ENCODE peak calls at places on chromosome 15, in ten cellular contexts. N is AG10803, W is SK-N-SH, F is sigmoid colon, Q is breast epithelium, R is foreskin fibroblast, S is tibial nerve, Z is astrocyte of the spinal cord, H is upper lobe of right lung, T is lower leg skin. P is an unnamed sample.

GRCh38 chr15:99279783-99280307 is 28.6 kb downstream of the LRRC28 start:
- DNase-seq in Z (no peak), T (no peak), F (no peak), H (no peak), W (no peak), N (no peak), S (no peak), R (peak), Q (no peak), P (no peak)

GRCh38 chr15:66703540-66703941 is 1.5 kb downstream of the SMAD6 start:
- DNase-seq in W (peak), F (no peak), N (peak), R (peak), Q (no peak), Z (no peak), S (no peak), H (peak), T (no peak), P (peak)

GRCh38 chr15:70192490-70192889 is 94.8 kb upstream of the TLE3 start:
- DNase-seq in Q (no peak), T (no peak), H (no peak), F (peak), N (no peak), W (no peak), Z (no peak), S (no peak), R (no peak), P (no peak)

GRCh38 chr15:71780349-71780976 is 29.9 kb upstream of the NR2E3 start:
- DNase-seq in T (no peak), F (no peak), Q (no peak), H (no peak), S (no peak), N (peak), W (peak), R (peak), Z (peak), P (peak)

GRCh38 chr15:85941186-85941855 is 138.3 kb upstream of the AGBL1 start:
- DNase-seq in T (no peak), H (no peak), N (peak), F (no peak), R (no peak), W (no peak), Q (no peak), Z (peak), S (no peak), P (no peak)

GRCh38 chr15:25947336-25948080 is 84.4 kb upstream of the ATP10A start:
- DNase-seq in N (peak), H (no peak), W (no peak), T (no peak), Z (no peak), R (peak), Q (no peak), F (no peak), S (no peak), P (peak)

GRCh38 chr15:65579762-65580161 is 31.2 kb downstream of the INTS14 start:
- DNase-seq in F (no peak), Z (peak), T (no peak), R (no peak), N (no peak), S (no peak), Q (no peak), W (no peak), H (no peak), P (no peak)

GRCh38 chr15:28887344-28888174 is 1.8 kb downstream of the APBA2 start:
- DNase-seq in F (no peak), S (no peak), N (no peak), Q (no peak), Z (no peak), T (no peak), R (peak), H (no peak), W (peak), P (peak)

GRCh38 chr15:33243393-33243792 is 48.9 kb upstream of the FMN1 start:
- DNase-seq in W (no peak), N (peak), S (no peak), H (no peak), Q (no peak), Z (peak), T (no peak), R (no peak), F (no peak), P (peak)

GRCh38 chr15:82036461-82036860 is 9.4 kb downstream of the MEX3B start:
- DNase-seq in W (no peak), Z (no peak), S (no peak), R (no peak), N (no peak), T (no peak), H (no peak), Q (no peak), F (no peak), P (no peak)

GRCh38 chr15:35208353-35208752 is 123.3 kb upstream of the NANOGP8 start:
- DNase-seq in S (no peak), W (no peak), Q (no peak), F (no peak), H (no peak), N (no peak), T (no peak), R (no peak), Z (no peak), P (no peak)

GRCh38 chr15:36831125-36831914 is 251.9 kb downstream of the CDIN1 start:
- DNase-seq in Z (peak), T (no peak), R (peak), S (no peak), F (no peak), W (no peak), H (no peak), Q (no peak), N (peak), P (peak)

GRCh38 chr15:70259640-70260066 is 161.9 kb upstream of the TLE3 start:
- DNase-seq in H (no peak), Q (no peak), W (peak), F (no peak), S (no peak), R (no peak), T (no peak), Z (no peak), N (no peak), P (no peak)

GRCh38 chr15:78322243-78322642 is 17.9 kb upstream of the CRABP1 start:
- DNase-seq in F (no peak), H (peak), N (peak), S (no peak), R (peak), T (no peak), Z (peak), W (peak), Q (no peak), P (peak)

GRCh38 chr15:98996619-98997018 is 11.0 kb downstream of the PGPEP1L start:
- DNase-seq in H (no peak), R (no peak), W (no peak), F (no peak), S (no peak), Z (no peak), T (no peak), N (no peak), Q (no peak), P (peak)

GRCh38 chr15:89880727-89881126 is 13.1 kb downstream of the AP3S2 start:
- DNase-seq in F (no peak), T (no peak), S (no peak), Q (no peak), W (no peak), N (no peak), Z (no peak), H (no peak), R (no peak), P (no peak)

GRCh38 chr15:67093146-67093874 is 27.9 kb downstream of the SMAD3 start:
- DNase-seq in R (no peak), H (no peak), F (no peak), S (peak), W (no peak), Z (no peak), T (no peak), N (no peak), Q (no peak), P (no peak)

DNA sequence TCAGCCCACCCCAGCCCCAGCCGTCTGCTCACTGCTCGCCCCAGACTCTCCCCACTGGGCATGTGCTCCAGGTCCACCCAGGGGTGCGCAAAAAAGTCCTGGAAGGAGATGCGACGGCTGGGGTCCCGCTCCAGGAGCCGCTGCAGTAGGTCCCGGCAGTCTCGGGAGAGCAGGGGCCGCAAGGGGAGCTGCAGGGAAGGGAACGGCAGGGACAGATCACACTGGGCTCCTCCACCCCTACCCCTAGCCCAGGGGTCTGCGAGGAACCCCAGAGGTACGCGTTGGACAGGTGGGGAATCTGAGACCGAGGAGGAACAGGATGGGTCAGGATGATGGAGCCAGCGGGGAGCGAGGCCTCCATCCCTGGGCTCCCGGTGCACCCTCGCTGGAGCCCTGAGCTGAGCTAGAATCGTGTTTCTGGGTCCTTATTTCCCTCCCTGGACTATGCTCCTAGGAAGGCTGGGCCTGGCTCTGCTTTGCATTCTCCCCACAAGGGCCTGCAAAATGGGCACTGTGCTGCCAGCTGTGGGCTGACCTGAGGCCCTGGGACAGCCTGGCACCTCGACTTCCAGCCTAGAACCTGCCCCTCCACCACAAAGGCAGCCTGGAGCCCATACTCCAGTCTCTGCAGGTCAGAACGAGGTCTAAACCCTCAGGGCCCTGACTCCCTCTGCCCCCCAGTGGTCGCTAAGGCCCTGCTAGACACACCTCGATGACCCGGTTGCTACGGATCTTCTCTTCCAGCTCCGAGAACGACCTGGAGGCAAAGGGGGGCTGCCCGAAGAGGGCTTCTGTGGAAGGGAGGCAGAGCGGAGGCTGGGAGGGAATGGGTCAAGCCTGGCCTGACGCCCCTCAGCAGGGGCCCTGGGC is 3.2 kb downstream of the ULK3 start:
- DNase-seq in Q (no peak), W (no peak), Z (no peak), T (no peak), N (no peak), H (no peak), R (no peak), S (no peak), F (no peak), P (no peak)
- TF ChIP-seq CTCF in Q (no peak), W (no peak), Z (no peak), T (no peak), N (no peak), H (no peak), R (no peak), S (no peak), F (no peak), P (peak)

DNA sequence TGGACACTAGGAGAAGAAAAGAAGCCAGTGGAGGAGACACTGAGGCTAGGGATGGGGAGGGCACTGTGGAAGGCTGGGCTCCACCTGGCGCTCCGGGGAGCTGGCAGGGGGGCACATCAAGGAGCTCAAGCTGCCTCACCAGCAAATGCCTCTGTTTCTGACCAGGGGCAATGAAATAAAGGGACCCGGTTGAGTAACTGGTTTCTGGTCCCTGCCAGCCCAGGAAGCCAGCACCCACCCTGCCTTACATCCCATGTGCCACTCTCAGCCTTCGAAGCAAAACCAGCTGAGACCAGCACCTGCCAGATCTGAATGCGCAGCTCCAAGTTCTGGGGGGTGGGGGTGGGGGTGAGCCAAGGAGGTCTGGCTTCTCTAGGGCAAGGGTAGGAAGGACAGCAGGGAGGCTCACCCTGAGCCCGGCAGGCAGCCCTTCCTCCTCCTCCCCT is 359 bp upstream of the PAK6 start:
- DNase-seq in Q (no peak), T (peak), W (peak), S (no peak), F (peak), Z (no peak), R (no peak), H (peak), N (no peak), P (no peak)
- H3K4me3 ChIP-seq in Q (no peak), T (no peak), W (no peak), S (no peak), F (no peak), Z (peak), R (peak), H (peak), N (peak), P (peak)

DNA sequence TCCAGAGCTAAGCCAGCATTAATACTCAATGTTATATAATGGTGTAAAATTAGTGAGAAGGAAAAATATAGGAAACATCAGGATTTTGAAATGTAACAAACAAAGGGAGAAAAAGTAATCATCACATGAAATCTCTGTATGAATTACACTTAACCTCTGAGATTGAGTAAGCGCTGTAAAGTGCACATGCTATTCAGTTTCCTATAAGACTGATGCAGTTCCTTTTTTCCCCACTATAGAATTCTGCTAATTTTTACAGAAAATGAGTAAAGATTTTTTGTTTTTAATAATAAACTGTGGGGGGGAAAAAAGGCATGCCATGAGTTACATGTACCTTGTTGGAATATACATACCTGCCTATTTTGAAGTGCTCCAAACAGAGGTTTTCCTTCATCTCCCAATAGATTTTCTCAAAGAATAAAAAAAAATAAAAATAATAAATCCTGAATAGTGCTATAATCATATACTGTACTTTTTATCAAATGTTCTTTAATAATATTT is 64.0 kb upstream of the TTBK2 start:
- DNase-seq in T (no peak), W (peak), R (no peak), H (no peak), N (no peak), Q (no peak), S (no peak), Z (no peak), F (no peak), P (peak)
- TF ChIP-seq CTCF in T (no peak), W (peak), R (no peak), H (no peak), N (no peak), Q (no peak), S (no peak), Z (no peak), F (no peak), P (no peak)

GRCh38 chr15:45522179-45522930 is at the start of gene SLC30A4:
- DNase-seq in Z (peak), W (peak), S (peak), F (peak), R (peak), T (peak), N (peak), H (peak), Q (peak), P (peak)

GRCh38 chr15:45521596-45522167 is 873 bp downstream of the SLC30A4 start:
- DNase-seq in Z (peak), R (peak), F (no peak), W (no peak), T (no peak), Q (no peak), H (no peak), N (no peak), S (peak), P (no peak)

GRCh38 chr15:45522931-45523331 is 376 bp upstream of the SLC30A4 start:
- DNase-seq in S (peak), Q (no peak), Z (peak), N (peak), W (no peak), F (no peak), T (peak), R (peak), H (no peak), P (peak)
- H3K4me3 ChIP-seq in S (peak), Q (peak), Z (peak), N (peak), W (peak), F (peak), T (peak), R (peak), H (peak), P (peak)

P was measured in PC-3.